ENCODE peak calls at places on chromosomes 13 and 19, in ten cellular contexts. I, W, L, F, Y, T, Q, H, A and C are unnamed samples.

GRCh38 chr19:13817615-13818371 is 22.6 kb downstream of the ZSWIM4 start:
- DNase-seq in I (peak; percentile 99), W (no peak), L (peak; percentile 88), F (no peak), Y (no peak), T (no peak), Q (peak; percentile 87), H (no peak), A (no peak), C (peak; percentile 87)

GRCh38 chr19:3699741-3700241 is 477 bp downstream of the PIP5K1C start:
- DNase-seq in I (no peak), W (no peak), L (no peak), F (no peak), Y (no peak), T (no peak), Q (no peak), H (no peak), A (no peak), C (peak; percentile 18)

GRCh38 chr13:113296842-113297369 is at the start of gene LAMP1:
- DNase-seq in I (peak; percentile 97), W (peak; percentile 100), L (peak; percentile 98), F (peak; percentile 99), Y (peak; percentile 99), T (peak; percentile 100), Q (peak; percentile 98), H (peak; percentile 99), A (peak; percentile 98), C (peak; percentile 100)

GRCh38 chr13:38735655-38736440 is 49.0 kb downstream of the FREM2 start:
- DNase-seq in I (no peak), W (no peak), L (no peak), F (no peak), Y (no peak), T (no peak), Q (no peak), H (no peak), A (no peak), C (peak; percentile 16)

GRCh38 chr19:35975608-35976214 is 19.3 kb upstream of the SDHAF1 start:
- DNase-seq in I (peak; percentile 80), W (no peak), L (no peak), F (peak; percentile 38), Y (no peak), T (no peak), Q (no peak), H (no peak), A (no peak), C (peak; percentile 46)

GRCh38 chr13:107348471-107348870 is 780.5 kb upstream of the ARGLU1 start:
- DNase-seq in I (no peak), W (no peak), L (no peak), F (peak; percentile 56), Y (no peak), T (no peak), Q (no peak), H (no peak), A (no peak), C (no peak)

GRCh38 chr13:42327725-42328124 is 55.8 kb downstream of the AKAP11 start:
- DNase-seq in I (peak; percentile 22), W (no peak), L (no peak), F (no peak), Y (no peak), T (no peak), Q (no peak), H (no peak), A (no peak), C (no peak)

GRCh38 chr13:29594710-29595379 is 643 bp downstream of the SLC7A1 start:
- DNase-seq in I (peak; percentile 22), W (peak; percentile 58), L (peak; percentile 59), F (peak; percentile 73), Y (peak; percentile 89), T (peak; percentile 80), Q (peak; percentile 65), H (peak; percentile 70), A (peak; percentile 30), C (peak; percentile 61)

GRCh38 chr13:33764716-33765115 is 53.2 kb upstream of the RFC3 start:
- DNase-seq in I (no peak), W (no peak), L (no peak), F (no peak), Y (no peak), T (no peak), Q (peak; percentile 9), H (no peak), A (no peak), C (no peak)

GRCh38 chr13:19181621-19182485 is at the start of gene TUBA3C:
- DNase-seq in I (no peak), W (no peak), L (no peak), F (no peak), Y (no peak), T (no peak), Q (no peak), H (no peak), A (no peak), C (no peak)

GRCh38 chr13:98890186-98890585 is 87.7 kb downstream of the DOCK9 start:
- DNase-seq in I (no peak), W (no peak), L (no peak), F (peak; percentile 69), Y (peak; percentile 73), T (peak; percentile 31), Q (no peak), H (peak; percentile 62), A (no peak), C (no peak)

GRCh38 chr13:27970382-27971235 is 1.5 kb upstream of the CDX2 start:
- DNase-seq in I (no peak), W (no peak), L (no peak), F (no peak), Y (no peak), T (no peak), Q (no peak), H (no peak), A (no peak), C (no peak)

GRCh38 chr19:52237771-52238400 is 31.5 kb upstream of the ZNF766 start:
- DNase-seq in I (peak; percentile 80), W (peak; percentile 33), L (peak; percentile 16), F (peak; percentile 75), Y (peak; percentile 75), T (peak; percentile 33), Q (peak; percentile 59), H (peak; percentile 68), A (peak; percentile 69), C (peak; percentile 52)

GRCh38 chr13:70568571-70568970 is 460.3 kb upstream of the KLHL1 start:
- DNase-seq in I (peak; percentile 63), W (no peak), L (no peak), F (peak; percentile 53), Y (no peak), T (no peak), Q (no peak), H (no peak), A (peak; percentile 45), C (peak; percentile 59)

GRCh38 chr19:16106121-16106520 is 5.6 kb upstream of the RAB8A start:
- DNase-seq in I (no peak), W (no peak), L (no peak), F (peak; percentile 43), Y (no peak), T (no peak), Q (peak; percentile 41), H (no peak), A (peak; percentile 66), C (no peak)

GRCh38 chr13:80979035-80979641 is 638.2 kb upstream of the SPRY2 start:
- DNase-seq in I (peak; percentile 78), W (no peak), L (peak; percentile 24), F (peak; percentile 87), Y (no peak), T (no peak), Q (peak; percentile 26), H (no peak), A (peak; percentile 70), C (peak; percentile 69)

GRCh38 chr13:82341116-82341515 is 1541.2 kb downstream of the SLITRK1 start:
- DNase-seq in I (no peak), W (no peak), L (no peak), F (no peak), Y (no peak), T (no peak), Q (no peak), H (no peak), A (no peak), C (no peak)

GRCh38 chr13:102073251-102073650 is 328.6 kb downstream of the FGF14 start:
- DNase-seq in I (no peak), W (no peak), L (no peak), F (no peak), Y (no peak), T (no peak), Q (no peak), H (no peak), A (no peak), C (no peak)

GRCh38 chr13:97307096-97307495 is 85.0 kb downstream of the MBNL2 start:
- DNase-seq in I (no peak), W (no peak), L (no peak), F (no peak), Y (no peak), T (no peak), Q (no peak), H (no peak), A (no peak), C (no peak)
- TF ChIP-seq CTCF in I (no peak), W (no peak), L (no peak), F (no peak), Y (no peak), T (no peak), Q (no peak), H (no peak), A (no peak), C (no peak)

GRCh38 chr19:41324231-41324702 is 14.3 kb downstream of the CCDC97 start:
- DNase-seq in I (no peak), W (no peak), L (no peak), F (no peak), Y (no peak), T (no peak), Q (no peak), H (no peak), A (peak; percentile 41), C (no peak)
- H3K4me1 ChIP-seq in I (peaks cover 52% of the 10 kb centered on the region), W (peaks cover 65% of the 10 kb centered on the region), L (peaks cover 23% of the 10 kb centered on the region), F (peaks cover 39% of the 10 kb centered on the region), Y (peaks cover 69% of the 10 kb centered on the region), T (peaks cover 59% of the 10 kb centered on the region), Q (peaks cover 79% of the 10 kb centered on the region), H (peaks cover 46% of the 10 kb centered on the region), A (peaks cover 79% of the 10 kb centered on the region), C (peaks cover 43% of the 10 kb centered on the region)

DNA sequence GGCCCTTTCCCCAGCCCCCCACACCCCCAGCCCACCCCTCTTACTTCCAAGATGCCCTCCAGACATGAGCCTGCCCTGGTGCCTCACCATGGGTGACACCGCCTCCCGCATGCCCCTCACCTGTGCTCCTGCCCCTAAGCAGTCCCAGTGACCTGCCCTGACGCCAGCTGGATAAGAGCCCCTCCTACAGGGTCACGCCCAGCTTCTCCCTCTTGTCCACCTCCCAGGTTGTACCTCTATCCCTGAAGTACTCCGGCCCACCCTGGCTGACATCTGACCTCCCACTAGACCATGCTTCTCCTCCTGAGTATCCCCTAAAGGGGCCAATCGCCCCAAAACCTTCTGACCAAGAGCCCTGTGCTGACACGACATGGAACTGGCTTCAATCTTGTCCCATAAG is 51.3 kb downstream of the COLGALT1 start:
- DNase-seq in I (peak; percentile 67), W (no peak), L (no peak), F (no peak), Y (no peak), T (no peak), Q (no peak), H (no peak), A (no peak), C (no peak)
- H3K4me3 ChIP-seq in I (peak overlapping the region; percentile 56), W (no peak overlapping the region), L (no peak overlapping the region), F (peak overlapping the region; percentile 39), Y (no peak overlapping the region), T (no peak overlapping the region), Q (no peak overlapping the region), H (no peak overlapping the region), A (peak overlapping the region; percentile 63), C (peak overlapping the region; percentile 65)

DNA sequence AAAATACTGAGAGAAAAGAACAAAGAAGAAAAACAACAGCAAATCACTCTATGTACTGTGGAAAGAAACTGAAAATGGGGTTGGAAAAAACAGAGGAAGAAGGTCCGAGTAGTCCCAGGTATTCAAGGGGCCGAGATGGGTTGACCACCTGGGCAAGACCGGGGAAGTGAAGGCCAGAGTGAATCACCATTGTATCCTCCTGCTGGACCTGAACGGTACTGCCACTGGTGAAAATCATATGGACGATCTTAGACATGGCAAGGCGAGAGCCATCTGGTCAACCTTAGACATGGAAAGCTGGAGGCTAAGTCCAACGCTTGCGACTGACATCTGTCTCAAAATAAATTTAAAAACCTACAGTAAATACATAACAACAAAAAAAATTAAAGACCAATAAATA is 44.4 kb upstream of the ZNF91 start:
- DNase-seq in I (peak; percentile 66), W (no peak), L (no peak), F (no peak), Y (no peak), T (no peak), Q (no peak), H (no peak), A (peak; percentile 40), C (no peak)
- TF ChIP-seq CTCF in I (peak; percentile 20), W (no peak), L (no peak), F (no peak), Y (no peak), T (peak; percentile 9), Q (peak; percentile 23), H (no peak), A (no peak), C (no peak)